ENCODE peak calls at places on chromosome 22, in four cellular contexts. M is H1, D is IMR-90, E is H9. Y is an unnamed sample.

GRCh38 chr22:37818397-37819099 is 4.6 kb upstream of the GALR3 start:
- DNase-seq in M (no peak), D (peak; percentile 35), E (peak; percentile 77), Y (peak; percentile 77)

GRCh38 chr22:26547426-26547825 is 35.2 kb upstream of the TFIP11 start:
- DNase-seq in M (no peak), D (peak; percentile 11), E (no peak), Y (no peak)

GRCh38 chr22:46547179-46547882 is 9.9 kb upstream of the CELSR1 start:
- DNase-seq in M (no peak), D (peak; percentile 77), E (no peak), Y (no peak)

GRCh38 chr22:42610211-42610610 is 4.5 kb downstream of the POLDIP3 start:
- DNase-seq in M (no peak), D (no peak), E (no peak), Y (no peak)

GRCh38 chr22:27687984-27688545 is 113.5 kb downstream of the MN1 start:
- DNase-seq in M (no peak), D (no peak), E (no peak), Y (peak; percentile 66)

GRCh38 chr22:45671783-45672563 is at the start of gene ATXN10:
- DNase-seq in M (peak; percentile 10), D (peak; percentile 65), E (peak; percentile 37), Y (peak; percentile 94)

GRCh38 chr22:42301072-42301741 is 30.8 kb upstream of the TCF20 start:
- DNase-seq in M (no peak), D (no peak), E (no peak), Y (no peak)

GRCh38 chr22:20131593-20131855 is at the start of gene ZDHHC8:
- DNase-seq in M (no peak), D (no peak), E (no peak), Y (no peak)

GRCh38 chr22:21929253-21929652 is 23.4 kb downstream of the PPM1F start:
- DNase-seq in M (no peak), D (no peak), E (no peak), Y (no peak)

GRCh38 chr22:24429411-24430365 is 2.3 kb downstream of the ADORA2A start:
- DNase-seq in M (no peak), D (peak; percentile 22), E (peak; percentile 65), Y (peak; percentile 46)

GRCh38 chr22:49779226-49779625 is 48.4 kb downstream of the BRD1 start:
- DNase-seq in M (no peak), D (no peak), E (no peak), Y (no peak)

GRCh38 chr22:25702046-25702445 is 39.9 kb upstream of the MYO18B start:
- DNase-seq in M (no peak), D (peak; percentile 29), E (no peak), Y (no peak)

GRCh38 chr22:25509391-25509791 is 55.1 kb upstream of the GRK3 start:
- DNase-seq in M (no peak), D (peak; percentile 44), E (no peak), Y (no peak)

GRCh38 chr22:24772493-24773220 is 1.9 kb downstream of the PIWIL3 start:
- DNase-seq in M (peak; percentile 49), D (peak; percentile 54), E (peak; percentile 79), Y (peak; percentile 96)

GRCh38 chr22:48376428-48376827 is 1451.2 kb downstream of the BRD1 start:
- DNase-seq in M (no peak), D (no peak), E (no peak), Y (no peak)

GRCh38 chr22:50529416-50530279 is at the start of gene TYMP:
- DNase-seq in M (no peak), D (no peak), E (no peak), Y (no peak)

GRCh38 chr22:46055176-46055850 is 78.4 kb upstream of the WNT7B start:
- DNase-seq in M (no peak), D (no peak), E (no peak), Y (no peak)

GRCh38 chr22:21587803-21588611 is 20.5 kb downstream of the UBE2L3 start:
- DNase-seq in M (no peak), D (peak; percentile 67), E (no peak), Y (no peak)

GRCh38 chr22:50507421-50507990 is at the start of gene LMF2:
- DNase-seq in M (no peak), D (no peak), E (no peak), Y (no peak)

GRCh38 chr22:29480262-29480511 is 169 bp downstream of the NEFH start:
- DNase-seq in M (no peak), D (no peak), E (no peak), Y (no peak)

GRCh38 chr22:29480512-29481264 is 670 bp downstream of the NEFH start:
- DNase-seq in M (no peak), D (peak; percentile 56), E (peak; percentile 77), Y (peak; percentile 86)

GRCh38 chr22:29477919-29478318 is 2.1 kb upstream of the NEFH start:
- DNase-seq in M (no peak), D (no peak), E (no peak), Y (peak; percentile 31)

GRCh38 chr22:29478326-29479276 is 1.4 kb upstream of the NEFH start:
- DNase-seq in M (no peak), D (no peak), E (peak; percentile 55), Y (peak; percentile 56)

GRCh38 chr22:29479417-29480261 is at the start of gene NEFH:
- DNase-seq in M (no peak), D (no peak), E (peak; percentile 47), Y (no peak)
- H3K4me2 ChIP-seq in M (peak within 1 kb of the TSS; percentile 74), D (no peak within 1 kb of the TSS), E (peak within 1 kb of the TSS; percentile 69), Y (peak within 1 kb of the TSS; percentile 26)

DNA sequence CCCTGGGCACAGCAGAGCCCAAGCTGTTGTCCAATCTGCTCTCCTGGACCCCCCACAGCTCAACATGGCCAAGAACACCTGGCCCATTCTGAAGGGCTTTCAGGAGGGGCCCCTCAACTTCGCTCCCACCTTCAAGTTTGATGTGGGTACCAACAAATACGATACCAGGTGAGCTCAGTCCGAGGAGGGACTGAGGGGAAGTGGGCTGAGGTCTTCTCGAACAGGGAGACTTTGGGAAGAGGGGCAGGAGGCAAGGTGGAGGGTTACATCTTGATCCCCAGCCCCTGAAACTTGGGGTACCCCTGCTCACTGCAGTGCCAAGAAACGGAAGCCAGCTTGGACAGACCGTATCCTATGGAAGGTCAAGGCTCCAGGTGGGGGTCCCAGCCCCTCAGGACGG is 5.4 kb downstream of the INPP5J start:
- DNase-seq in M (no peak), D (no peak), E (no peak), Y (no peak)
- H3K4me1 ChIP-seq in M (peaks cover 21% of the 10 kb centered on the region), D (no peaks in the 10 kb centered on the region), E (peaks cover 2% of the 10 kb centered on the region), Y (no peaks in the 10 kb centered on the region)

GRCh38 chr22:43667658-43668057 is 144.4 kb downstream of the EFCAB6 start:
- DNase-seq in M (no peak), D (no peak), E (no peak), Y (no peak)
- H4K5ac ChIP-seq in M (no peak overlapping the region), D (no peak overlapping the region), E (no peak overlapping the region), Y (no peak overlapping the region)

GRCh38 chr22:36768141-36768540 is 7.8 kb downstream of the IFT27 start:
- DNase-seq in M (no peak), D (no peak), E (peak; percentile 6), Y (no peak)
- H3K4me2 ChIP-seq in M (no peak overlapping the region), D (no peak overlapping the region), E (no peak overlapping the region), Y (no peak overlapping the region)

DNA sequence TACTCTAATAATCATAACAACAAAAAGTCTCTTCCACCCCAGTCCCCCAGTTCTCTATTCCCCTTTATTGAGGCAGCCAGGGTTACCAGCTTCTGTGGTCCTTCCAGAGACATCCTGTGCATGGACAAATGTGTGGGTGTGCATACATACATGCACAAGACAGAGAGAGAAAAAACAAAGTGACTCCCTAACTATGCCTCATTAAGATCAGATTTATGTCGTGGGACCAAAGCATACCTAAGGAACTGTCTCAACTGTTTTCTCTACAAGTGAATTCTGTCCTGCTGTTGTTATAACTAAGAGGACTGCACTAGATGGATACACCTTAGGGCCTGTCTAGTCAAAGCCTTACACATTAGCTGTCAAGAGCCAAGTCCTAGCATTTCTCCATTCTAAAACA is 106.7 kb downstream of the MRTFA start:
- DNase-seq in M (no peak), D (peak; percentile 47), E (no peak), Y (no peak)
- H3K4me1 ChIP-seq in M (peaks cover 15% of the 10 kb centered on the region), D (peaks cover 17% of the 10 kb centered on the region), E (peaks cover 3% of the 10 kb centered on the region), Y (peaks cover 8% of the 10 kb centered on the region)

GRCh38 chr22:32543020-32543357 is 68.4 kb downstream of the FBXO7 start:
- DNase-seq in M (no peak), D (no peak), E (no peak), Y (no peak)

GRCh38 chr22:32542332-32543019 is 67.9 kb downstream of the FBXO7 start:
- DNase-seq in M (no peak), D (no peak), E (no peak), Y (no peak)

GRCh38 chr22:32539631-32540449 is 65.2 kb downstream of the FBXO7 start:
- DNase-seq in M (no peak), D (no peak), E (no peak), Y (peak; percentile 82)

GRCh38 chr22:32538516-32538915 is 63.9 kb downstream of the FBXO7 start:
- DNase-seq in M (no peak), D (no peak), E (no peak), Y (no peak)

GRCh38 chr22:32541481-32541880 is 66.9 kb downstream of the FBXO7 start:
- DNase-seq in M (no peak), D (no peak), E (no peak), Y (no peak)
- H4K5ac ChIP-seq in M (no peak overlapping the region), D (no peak overlapping the region), E (no peak overlapping the region), Y (no peak overlapping the region)

DNA sequence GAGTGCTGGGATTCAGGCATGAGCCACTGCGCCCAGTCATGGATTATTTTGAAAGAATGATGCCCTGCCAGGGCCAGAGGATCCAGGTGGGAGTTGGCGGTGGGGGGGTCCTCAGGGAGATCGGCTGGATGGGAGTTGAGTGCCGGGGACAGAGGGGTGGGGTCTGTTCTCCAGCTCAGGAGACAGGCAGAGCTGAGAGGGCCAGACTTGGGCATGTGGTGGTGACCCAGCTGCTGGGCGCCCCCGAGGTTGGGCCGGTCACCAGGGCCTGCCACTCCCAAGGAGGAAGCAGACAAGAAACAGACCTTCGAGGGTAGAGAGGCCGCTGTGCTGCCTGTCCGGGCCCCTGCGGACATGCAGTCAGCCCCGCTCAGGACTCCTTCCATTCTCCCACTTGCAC is 11.8 kb upstream of the PRODH start:
- DNase-seq in M (no peak), D (no peak), E (peak; percentile 49), Y (peak; percentile 22)
- H3K4me2 ChIP-seq in M (peak overlapping the region; percentile 34), D (no peak overlapping the region), E (no peak overlapping the region), Y (no peak overlapping the region)